ENCODE peak calls at places on chromosome 4, in five cellular contexts. One of them, this sample, is unnamed.

GRCh38 chr4:158410272-158410671 is 111.4 kb upstream of the RXFP1 start:
- DNase-seq in stimulated activated CD8-positive, alpha-beta memory T cell treated with anti-CD3 and anti-CD28 coated beads, Interleukin-7, amount 100 ng/mL, for 48 hours: no peak
- DNase-seq in nephron progenitor cell: no peak
- DNase-seq in T follicular helper cell: no peak
- DNase-seq in GM23248: peak; percentile 49
- DNase-seq in this sample: no peak

GRCh38 chr4:179097741-179098140 is 1655.5 kb upstream of the AGA start:
- DNase-seq in stimulated activated CD8-positive, alpha-beta memory T cell treated with anti-CD3 and anti-CD28 coated beads, Interleukin-7, amount 100 ng/mL, for 48 hours: no peak
- DNase-seq in nephron progenitor cell: peak; percentile 77
- DNase-seq in T follicular helper cell: no peak
- DNase-seq in GM23248: peak; percentile 0
- DNase-seq in this sample: no peak

GRCh38 chr4:142519342-142519741 is 326.8 kb downstream of the INPP4B start:
- DNase-seq in stimulated activated CD8-positive, alpha-beta memory T cell treated with anti-CD3 and anti-CD28 coated beads, Interleukin-7, amount 100 ng/mL, for 48 hours: no peak
- DNase-seq in nephron progenitor cell: no peak
- DNase-seq in T follicular helper cell: no peak
- DNase-seq in GM23248: no peak
- DNase-seq in this sample: no peak

GRCh38 chr4:143417679-143418403 is 81.2 kb downstream of the GAB1 start:
- DNase-seq in stimulated activated CD8-positive, alpha-beta memory T cell treated with anti-CD3 and anti-CD28 coated beads, Interleukin-7, amount 100 ng/mL, for 48 hours: no peak
- DNase-seq in nephron progenitor cell: no peak
- DNase-seq in T follicular helper cell: no peak
- DNase-seq in GM23248: no peak
- DNase-seq in this sample: no peak

GRCh38 chr4:150098214-150098613 is 20.0 kb downstream of the DCLK2 start:
- DNase-seq in stimulated activated CD8-positive, alpha-beta memory T cell treated with anti-CD3 and anti-CD28 coated beads, Interleukin-7, amount 100 ng/mL, for 48 hours: no peak
- DNase-seq in nephron progenitor cell: no peak
- DNase-seq in T follicular helper cell: no peak
- DNase-seq in GM23248: no peak
- DNase-seq in this sample: no peak

GRCh38 chr4:95545526-95545925 is 3.2 kb downstream of the UNC5C start:
- DNase-seq in stimulated activated CD8-positive, alpha-beta memory T cell treated with anti-CD3 and anti-CD28 coated beads, Interleukin-7, amount 100 ng/mL, for 48 hours: no peak
- DNase-seq in nephron progenitor cell: no peak
- DNase-seq in T follicular helper cell: no peak
- DNase-seq in GM23248: no peak
- DNase-seq in this sample: no peak

GRCh38 chr4:57078685-57079521 is 31.3 kb downstream of the IGFBP7 start:
- DNase-seq in stimulated activated CD8-positive, alpha-beta memory T cell treated with anti-CD3 and anti-CD28 coated beads, Interleukin-7, amount 100 ng/mL, for 48 hours: no peak
- DNase-seq in nephron progenitor cell: peak; percentile 10
- DNase-seq in T follicular helper cell: no peak
- DNase-seq in GM23248: no peak
- DNase-seq in this sample: no peak

GRCh38 chr4:41324861-41325260 is 68.1 kb downstream of the UCHL1 start:
- DNase-seq in stimulated activated CD8-positive, alpha-beta memory T cell treated with anti-CD3 and anti-CD28 coated beads, Interleukin-7, amount 100 ng/mL, for 48 hours: no peak
- DNase-seq in nephron progenitor cell: no peak
- DNase-seq in T follicular helper cell: no peak
- DNase-seq in GM23248: no peak
- DNase-seq in this sample: no peak

GRCh38 chr4:72568959-72569718 is at the start of gene ADAMTS3:
- DNase-seq in stimulated activated CD8-positive, alpha-beta memory T cell treated with anti-CD3 and anti-CD28 coated beads, Interleukin-7, amount 100 ng/mL, for 48 hours: no peak
- DNase-seq in nephron progenitor cell: peak; percentile 85
- DNase-seq in T follicular helper cell: no peak
- DNase-seq in GM23248: peak; percentile 67
- DNase-seq in this sample: no peak

GRCh38 chr4:139279723-139280620 is at the start of gene MGARP:
- DNase-seq in stimulated activated CD8-positive, alpha-beta memory T cell treated with anti-CD3 and anti-CD28 coated beads, Interleukin-7, amount 100 ng/mL, for 48 hours: no peak
- DNase-seq in nephron progenitor cell: peak; percentile 69
- DNase-seq in T follicular helper cell: no peak
- DNase-seq in GM23248: no peak
- DNase-seq in this sample: peak; percentile 6

GRCh38 chr4:12555011-12555410 is 929.1 kb downstream of the RAB28 start:
- DNase-seq in stimulated activated CD8-positive, alpha-beta memory T cell treated with anti-CD3 and anti-CD28 coated beads, Interleukin-7, amount 100 ng/mL, for 48 hours: no peak
- DNase-seq in nephron progenitor cell: no peak
- DNase-seq in T follicular helper cell: no peak
- DNase-seq in GM23248: no peak
- DNase-seq in this sample: no peak

GRCh38 chr4:88661724-88662123 is 35.9 kb downstream of the NAP1L5 start:
- DNase-seq in stimulated activated CD8-positive, alpha-beta memory T cell treated with anti-CD3 and anti-CD28 coated beads, Interleukin-7, amount 100 ng/mL, for 48 hours: no peak
- DNase-seq in nephron progenitor cell: no peak
- DNase-seq in T follicular helper cell: no peak
- DNase-seq in GM23248: peak; percentile 87
- DNase-seq in this sample: no peak

GRCh38 chr4:3145251-3145908 is 70.9 kb downstream of the HTT start:
- DNase-seq in stimulated activated CD8-positive, alpha-beta memory T cell treated with anti-CD3 and anti-CD28 coated beads, Interleukin-7, amount 100 ng/mL, for 48 hours: no peak
- DNase-seq in nephron progenitor cell: no peak
- DNase-seq in T follicular helper cell: no peak
- DNase-seq in GM23248: peak; percentile 53
- DNase-seq in this sample: no peak

GRCh38 chr4:94759767-94760211 is 2.0 kb downstream of the BMPR1B start:
- DNase-seq in stimulated activated CD8-positive, alpha-beta memory T cell treated with anti-CD3 and anti-CD28 coated beads, Interleukin-7, amount 100 ng/mL, for 48 hours: no peak
- DNase-seq in nephron progenitor cell: no peak
- DNase-seq in T follicular helper cell: no peak
- DNase-seq in GM23248: no peak
- DNase-seq in this sample: no peak